ENCODE peak calls at places on chromosomes 13 and 19, in four cellular contexts. Q is A549, E is heart left ventricle, G is uterus. T is an unnamed sample.

GRCh38 chr13:98643479-98643878 is 66.6 kb upstream of the STK24 start:
- DNase-seq in E (no peak), G (no peak), Q (no peak), T (no peak)

GRCh38 chr13:113846639-113847318 is 17.1 kb downstream of the GAS6 start:
- DNase-seq in G (no peak), Q (no peak), E (no peak), T (no peak)

GRCh38 chr13:42656136-42656535 is 82.2 kb downstream of the TNFSF11 start:
- DNase-seq in Q (no peak), E (no peak), G (no peak), T (no peak)

GRCh38 chr19:4066682-4067395 is at the start of gene ZBTB7A:
- DNase-seq in Q (peak), E (peak), G (peak), T (peak)

GRCh38 chr19:4225902-4226301 is 3.4 kb upstream of the EBI3 start:
- DNase-seq in G (no peak), Q (no peak), E (no peak), T (no peak)

GRCh38 chr13:41568143-41568989 is 111.0 kb downstream of the RGCC start:
- DNase-seq in Q (no peak), G (no peak), E (no peak), T (no peak)

GRCh38 chr19:28785961-28786360 is 427.0 kb downstream of the UQCRFS1 start:
- DNase-seq in Q (no peak), E (no peak), G (no peak), T (no peak)

GRCh38 chr19:40718774-40719391 is 2.0 kb downstream of the ITPKC start:
- DNase-seq in G (peak), E (no peak), Q (peak), T (peak)

GRCh38 chr13:46698910-46699460 is 98.0 kb downstream of the ESD start:
- DNase-seq in G (no peak), Q (no peak), E (no peak), T (no peak)

GRCh38 chr19:12938536-12939291 is at the start of gene CALR:
- DNase-seq in G (no peak), E (no peak), Q (peak), T (peak)

GRCh38 chr13:44837250-44837649 is 152.0 kb downstream of the NUFIP1 start:
- DNase-seq in E (no peak), Q (no peak), G (no peak), T (no peak)

GRCh38 chr19:50258918-50259372 is 55.5 kb downstream of the MYH14 start:
- DNase-seq in Q (peak), G (no peak), E (no peak), T (no peak)

GRCh38 chr19:16069813-16070365 is 6.4 kb upstream of the TPM4 start:
- DNase-seq in G (no peak), E (no peak), Q (no peak), T (peak)

GRCh38 chr13:27635256-27635655 is 13.6 kb downstream of the POLR1D start:
- DNase-seq in Q (no peak), G (no peak), E (no peak), T (no peak)

GRCh38 chr19:18850560-18851375 is 19.0 kb downstream of the UPF1 start:
- DNase-seq in Q (no peak), G (no peak), E (no peak), T (no peak)

GRCh38 chr19:41887711-41888382 is 4.9 kb downstream of the ARHGEF1 start:
- DNase-seq in G (no peak), E (no peak), Q (no peak), T (peak)

GRCh38 chr13:79352107-79352506 is 53.9 kb downstream of the RBM26 start:
- DNase-seq in Q (no peak), E (no peak), G (no peak), T (no peak)

GRCh38 chr19:17454579-17454978 is 6.1 kb upstream of the TMEM221 start:
- DNase-seq in E (no peak), Q (no peak), G (no peak), T (no peak)

GRCh38 chr13:37618554-37618953 is 20.0 kb upstream of the POSTN start:
- DNase-seq in Q (no peak), E (no peak), G (no peak), T (no peak)

GRCh38 chr13:100394005-100394695 is 194.4 kb downstream of the GGACT start:
- DNase-seq in E (no peak), G (peak), Q (peak), T (no peak)

GRCh38 chr19:22286151-22286810 is at the start of gene ZNF729:
- DNase-seq in Q (no peak), E (peak), G (no peak), T (no peak)

GRCh38 chr19:2986951-2987491 is 9.7 kb downstream of the TLE6 start:
- DNase-seq in G (no peak), Q (no peak), E (no peak), T (no peak)

GRCh38 chr13:114077938-114078335 is 54.5 kb downstream of the RASA3 start:
- DNase-seq in Q (no peak), G (peak), E (peak), T (no peak)

GRCh38 chr19:13022859-13023636 is 27.8 kb downstream of the NFIX start:
- DNase-seq in E (peak), Q (no peak), G (peak), T (peak)

GRCh38 chr13:23087884-23088283 is 92.9 kb upstream of the SGCG start:
- DNase-seq in E (no peak), G (no peak), Q (peak), T (no peak)

GRCh38 chr13:78608705-78609463 is 5.5 kb upstream of the POU4F1 start:
- DNase-seq in E (no peak), Q (no peak), G (no peak), T (no peak)

GRCh38 chr13:113586661-113587479 is 2.3 kb downstream of the TFDP1 start:
- DNase-seq in E (no peak), G (no peak), Q (no peak), T (peak)

GRCh38 chr13:109904218-109904617 is 117.8 kb upstream of the IRS2 start:
- DNase-seq in E (no peak), G (no peak), Q (peak), T (no peak)

GRCh38 chr13:95540848-95541247 is 11.7 kb upstream of the CLDN10 start:
- DNase-seq in E (peak), G (no peak), Q (no peak), T (no peak)

GRCh38 chr19:17687141-17687856 is 855 bp downstream of the UNC13A start:
- DNase-seq in G (no peak), Q (peak), E (no peak), T (no peak)

GRCh38 chr13:76991432-76991795 is 467 bp upstream of the CLN5 start:
- DNase-seq in Q (no peak), E (peak), G (peak), T (no peak)

GRCh38 chr19:49744946-49745381 is 18.1 kb downstream of the TSKS start:
- DNase-seq in Q (peak), G (no peak), E (no peak), T (no peak)

GRCh38 chr19:56476671-56477428 is at the start of gene ZNF667:
- DNase-seq in Q (no peak), G (no peak), E (peak), T (no peak)

GRCh38 chr13:109272595-109273325 is 513.6 kb downstream of the IRS2 start:
- DNase-seq in G (no peak), Q (peak), E (no peak), T (no peak)

GRCh38 chr19:35509018-35509652 is 4.3 kb downstream of the DMKN start:
- DNase-seq in G (no peak), Q (peak), E (no peak), T (peak)
- TF ChIP-seq POLR2A in G (no peak), Q (no peak), E (no peak), T (no peak)

GRCh38 chr13:62846302-62846701 is 1430.7 kb upstream of the PCDH20 start:
- DNase-seq in E (no peak), Q (no peak), G (no peak), T (no peak)
- TF ChIP-seq CTCF in E (no peak), Q (no peak), G (no peak), T (no peak)

DNA sequence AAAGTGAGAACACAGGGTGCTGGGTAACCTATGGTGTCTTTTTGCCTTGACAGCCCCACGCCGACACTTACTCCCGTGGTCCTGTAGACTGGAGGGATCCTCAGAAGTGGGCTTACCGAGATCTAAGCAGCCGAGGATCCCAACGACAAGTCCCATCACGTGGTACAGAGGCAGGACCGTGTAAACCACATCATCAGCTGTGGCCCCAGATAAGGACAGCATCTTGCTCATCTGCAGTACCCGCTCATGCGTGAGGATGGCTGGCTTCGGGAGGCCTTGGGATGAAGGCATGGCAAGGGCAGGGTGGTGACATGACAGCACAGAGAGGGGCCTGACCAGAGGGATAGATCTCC is 2.1 kb downstream of the SLC27A5 start:
- DNase-seq in Q (no peak), E (no peak), G (no peak), T (no peak)
- TF ChIP-seq POLR2A in Q (no peak), E (no peak), G (no peak), T (no peak)

DNA sequence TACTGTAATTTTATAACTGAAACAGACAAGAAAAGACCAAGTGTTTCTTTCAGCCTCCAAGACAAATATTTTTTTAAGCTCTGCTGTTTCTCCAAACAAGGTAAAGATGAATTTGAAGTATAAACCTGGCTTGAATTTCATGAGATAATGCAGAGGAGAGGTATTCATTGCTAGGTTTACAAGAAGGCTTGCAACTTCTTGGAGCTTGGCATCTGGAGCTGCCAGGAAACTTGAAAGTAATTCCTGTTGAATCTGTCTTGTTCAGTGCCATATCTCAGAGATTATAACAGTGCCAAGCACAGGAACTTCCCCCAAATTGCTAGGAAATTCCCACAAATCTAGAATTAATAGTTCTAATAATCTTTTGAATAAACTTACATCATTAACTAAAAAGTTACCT is 70.9 kb downstream of the CDK8 start:
- DNase-seq in G (no peak), Q (no peak), E (no peak), T (no peak)
- TF ChIP-seq CTCF in G (no peak), Q (no peak), E (no peak), T (no peak)

GRCh38 chr19:45876411-45877197 is 9.3 kb downstream of the IRF2BP1 start:
- DNase-seq in Q (no peak), E (peak), G (no peak), T (peak)
- TF ChIP-seq POLR2A in Q (no peak), E (no peak), G (no peak), T (peak)

DNA sequence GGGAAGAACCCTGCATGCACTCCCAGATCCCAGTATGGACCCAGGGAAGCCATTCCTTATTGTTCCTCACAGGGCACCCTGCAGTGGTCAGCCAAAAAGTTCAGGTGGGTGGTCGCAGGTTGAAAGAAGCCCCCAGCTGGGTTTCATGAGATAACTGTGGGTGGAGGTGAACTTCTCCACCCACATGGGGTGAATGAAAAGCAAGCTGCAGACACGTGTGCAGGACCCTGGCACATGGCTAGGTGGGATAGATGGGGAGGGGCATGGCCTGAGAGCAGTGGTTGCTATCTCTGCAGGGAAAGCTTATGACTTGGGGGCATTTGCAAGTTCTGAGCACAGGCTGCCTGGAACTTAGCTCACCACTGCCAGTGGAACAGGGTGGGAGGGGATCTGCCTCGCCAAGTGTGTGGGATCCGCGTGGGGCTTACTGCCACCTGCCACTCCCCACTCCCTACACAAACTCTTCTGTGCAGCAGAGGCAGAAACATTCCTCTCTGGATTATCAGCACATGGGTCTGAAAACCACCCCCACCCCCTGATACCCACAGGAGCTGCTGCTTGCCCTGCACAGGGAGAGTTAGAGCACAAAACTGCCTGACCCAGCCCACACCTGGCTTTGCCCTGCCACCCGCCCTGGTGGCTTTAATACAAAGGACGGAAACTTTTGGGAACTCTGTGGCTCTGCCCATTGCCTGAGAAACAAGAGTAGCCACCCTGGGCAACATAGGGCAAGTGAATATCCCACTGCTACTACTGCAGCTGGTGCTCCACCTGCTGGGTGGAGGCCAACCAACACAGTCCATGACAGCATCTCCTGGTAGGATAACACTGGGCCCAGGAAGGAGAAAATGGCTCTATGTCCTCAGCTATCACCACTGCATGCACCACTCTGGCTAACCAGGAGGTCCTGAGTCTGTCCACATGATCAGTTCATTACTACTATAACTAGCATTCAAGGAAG is 24.4 kb downstream of the PLA2G4C start:
- DNase-seq in G (no peak), Q (no peak), E (no peak), T (no peak)
- TF ChIP-seq CTCF in G (no peak), Q (no peak), E (no peak), T (no peak)

GRCh38 chr19:10293637-10294367 is 4.0 kb downstream of the ICAM5 start:
- DNase-seq in E (no peak), G (no peak), Q (no peak), T (no peak)

GRCh38 chr19:10292789-10293636 is 3.3 kb downstream of the ICAM5 start:
- DNase-seq in G (no peak), Q (no peak), E (no peak), T (peak)

GRCh38 chr19:10295847-10296591 is 6.3 kb downstream of the ICAM5 start:
- DNase-seq in Q (no peak), G (no peak), E (no peak), T (no peak)

GRCh38 chr19:10294368-10294697 is 4.6 kb downstream of the ICAM5 start:
- DNase-seq in G (no peak), Q (no peak), E (no peak), T (no peak)

GRCh38 chr19:10295305-10295846 is 5.6 kb downstream of the ICAM5 start:
- DNase-seq in G (no peak), Q (peak), E (no peak), T (peak)
- TF ChIP-seq POLR2A in G (no peak), Q (no peak), E (no peak), T (no peak)

GRCh38 chr19:30361107-30361447 is 11.1 kb upstream of the ZNF536 start:
- DNase-seq in Q (no peak), E (no peak), G (no peak), T (no peak)
- TF ChIP-seq CTCF in Q (no peak), E (no peak), G (no peak), T (no peak)

DNA sequence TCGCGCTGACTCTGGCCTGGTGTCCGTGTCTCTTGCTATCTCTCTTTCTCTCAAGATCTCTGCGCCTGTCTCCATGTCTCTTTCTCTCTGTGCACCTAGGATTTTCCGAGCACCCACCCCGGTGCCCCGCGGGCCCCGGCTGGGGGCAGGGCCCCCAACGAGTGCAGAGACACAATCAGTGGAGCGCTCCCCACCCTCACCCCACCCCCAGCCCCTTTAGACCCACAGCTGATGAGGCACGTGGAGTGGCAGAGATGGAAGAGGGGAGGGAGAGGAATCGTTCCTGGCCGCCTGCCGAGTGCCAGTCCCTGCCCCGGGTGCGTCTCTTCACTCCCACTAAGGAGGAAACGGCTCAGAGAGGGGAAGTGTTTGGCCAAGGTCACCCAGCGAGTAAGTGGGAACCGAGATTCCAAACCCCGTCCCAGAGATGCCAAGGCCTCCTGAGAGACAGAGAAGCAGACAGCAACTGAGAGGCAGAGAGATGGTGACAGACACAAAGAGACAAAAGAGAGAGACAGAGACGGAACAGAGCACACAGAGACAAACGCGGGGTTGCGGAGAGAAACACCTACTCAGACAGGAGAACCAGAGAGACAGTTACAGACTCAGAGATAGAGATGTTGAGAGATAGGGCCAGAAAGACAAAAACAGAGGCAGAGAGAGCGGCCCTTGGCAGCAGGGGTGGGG is 626 bp upstream of the BCL3 start:
- DNase-seq in G (peak), E (peak), Q (peak), T (no peak)
- TF ChIP-seq POLR2A in G (no peak), E (no peak), Q (no peak), T (peak)

GRCh38 chr19:10270180-10270615 is 722 bp upstream of the ICAM1 start:
- DNase-seq in E (peak), Q (no peak), G (peak), T (peak)

GRCh38 chr19:10268077-10268476 is 2.8 kb upstream of the ICAM1 start:
- DNase-seq in G (no peak), Q (no peak), E (peak), T (no peak)

GRCh38 chr19:10269333-10270179 is 1.4 kb upstream of the ICAM1 start:
- DNase-seq in G (peak), E (peak), Q (peak), T (peak)

GRCh38 chr19:10271543-10272086 is 695 bp downstream of the ICAM1 start:
- DNase-seq in G (no peak), E (no peak), Q (no peak), T (peak)

GRCh38 chr19:10270616-10271394 is at the start of gene ICAM1:
- DNase-seq in Q (no peak), E (peak), G (peak), T (peak)
- TF ChIP-seq CTCF in Q (no peak), E (no peak), G (no peak), T (no peak)

T was measured in Peyer's patch.